ENCODE peak calls at places on chromosomes 3 and 15, in six cellular contexts. N is heart left ventricle, G is OCI-LY7, H is psoas muscle, X is lower lobe of right lung, Q is WERI-Rb-1. P is an unnamed sample.
A peak's percentile ranks its signal among the peaks of the same experiment; 100 is the strongest.

GRCh38 chr3:129662230-129662629 is 55.8 kb upstream of the PLXND1 start:
- DNase-seq in N (no peak), G (no peak), H (peak; percentile 64), X (no peak), Q (no peak), P (no peak)

GRCh38 chr15:58393196-58393790 is 38.5 kb upstream of the LIPC start:
- DNase-seq in N (no peak), G (no peak), H (no peak), X (no peak), Q (no peak), P (no peak)

GRCh38 chr15:62153228-62153627 is 11.9 kb downstream of the C2CD4B start:
- DNase-seq in N (no peak), G (no peak), H (no peak), X (no peak), Q (no peak), P (no peak)

GRCh38 chr3:103002447-103002846 is 567.6 kb downstream of the ZPLD1 start:
- DNase-seq in N (no peak), G (no peak), H (no peak), X (no peak), Q (no peak), P (no peak)

GRCh38 chr3:148077318-148077923 is 620.3 kb upstream of the AGTR1 start:
- DNase-seq in N (no peak), G (peak; percentile 10), H (no peak), X (no peak), Q (no peak), P (no peak)

GRCh38 chr15:78956937-78957336 is 12.1 kb upstream of the CTSH start:
- DNase-seq in N (no peak), G (no peak), H (no peak), X (no peak), Q (no peak), P (no peak)

GRCh38 chr15:39287322-39288195 is 293.3 kb upstream of the THBS1 start:
- DNase-seq in N (no peak), G (no peak), H (no peak), X (no peak), Q (no peak), P (no peak)

GRCh38 chr3:150022406-150023238 is 51.9 kb upstream of the PFN2 start:
- DNase-seq in N (no peak), G (peak; percentile 33), H (no peak), X (no peak), Q (no peak), P (no peak)

GRCh38 chr3:193940526-193940925 is 195.4 kb upstream of the HES1 start:
- DNase-seq in N (no peak), G (no peak), H (no peak), X (no peak), Q (no peak), P (no peak)

GRCh38 chr15:86916671-86917450 is 837.2 kb downstream of the AGBL1 start:
- DNase-seq in N (peak; percentile 71), G (no peak), H (no peak), X (no peak), Q (no peak), P (no peak)

GRCh38 chr3:24725514-24726255 is 231.0 kb upstream of the THRB start:
- DNase-seq in N (no peak), G (no peak), H (no peak), X (no peak), Q (no peak), P (no peak)

GRCh38 chr3:193207290-193207689 is 33.7 kb upstream of the PLAAT1 start:
- DNase-seq in N (no peak), G (no peak), H (no peak), X (no peak), Q (no peak), P (no peak)

GRCh38 chr15:38130739-38131498 is 121.7 kb upstream of the SPRED1 start:
- DNase-seq in N (peak; percentile 76), G (peak; percentile 20), H (peak; percentile 91), X (peak; percentile 79), Q (peak; percentile 65), P (peak; percentile 12)

GRCh38 chr3:61560452-61561373 is 658 bp upstream of the PTPRG start:
- DNase-seq in N (peak; percentile 90), G (peak; percentile 70), H (peak; percentile 92), X (peak; percentile 84), Q (peak; percentile 85), P (peak; percentile 77)

GRCh38 chr3:77259701-77260100 is 219.8 kb downstream of the ROBO2 start:
- DNase-seq in N (no peak), G (no peak), H (no peak), X (no peak), Q (no peak), P (no peak)

GRCh38 chr3:77256584-77257488 is 216.9 kb downstream of the ROBO2 start:
- DNase-seq in N (no peak), G (no peak), H (no peak), X (no peak), Q (no peak), P (no peak)

GRCh38 chr3:77251136-77251535 is 211.2 kb downstream of the ROBO2 start:
- DNase-seq in N (no peak), G (no peak), H (no peak), X (no peak), Q (no peak), P (no peak)

GRCh38 chr3:77254967-77255831 is 215.3 kb downstream of the ROBO2 start:
- DNase-seq in N (no peak), G (peak; percentile 47), H (no peak), X (no peak), Q (peak; percentile 69), P (peak; percentile 50)
- TF ChIP-seq CTCF in N (peak; percentile 64), G (peak; percentile 88), H (peak; percentile 52), X (peak; percentile 58), Q (peak; percentile 48), P (peak; percentile 77)

GRCh38 chr3:179410317-179410716 is 41.0 kb downstream of the GNB4 start:
- DNase-seq in N (no peak), G (peak; percentile 10), H (no peak), X (no peak), Q (no peak), P (no peak)
- TF ChIP-seq CTCF in N (no peak), G (peak; percentile 54), H (no peak), X (no peak), Q (peak; percentile 24), P (no peak)

GRCh38 chr3:94716326-94717018 is 653.6 kb downstream of the NSUN3 start:
- DNase-seq in N (no peak), G (no peak), H (no peak), X (no peak), Q (no peak), P (no peak)
- TF ChIP-seq CTCF in N (peak; percentile 10), G (no peak), H (no peak), X (no peak), Q (peak; percentile 24), P (no peak)

GRCh38 chr15:72201346-72202029 is 3.9 kb upstream of the GRAMD2A start:
- DNase-seq in N (no peak), G (peak; percentile 33), H (no peak), X (no peak), Q (no peak), P (no peak)
- TF ChIP-seq CTCF in N (no peak), G (no peak), H (no peak), X (no peak), Q (no peak), P (no peak)

GRCh38 chr3:46674031-46674592 is 19.4 kb downstream of the ALS2CL start:
- DNase-seq in N (peak; percentile 26), G (peak; percentile 24), H (peak; percentile 21), X (peak; percentile 26), Q (peak; percentile 7), P (no peak)
- TF ChIP-seq CTCF in N (no peak), G (peak; percentile 60), H (no peak), X (no peak), Q (peak; percentile 47), P (peak; percentile 13)

GRCh38 chr15:84862214-84862975 is 22.1 kb upstream of the SLC28A1 start:
- DNase-seq in N (no peak), G (no peak), H (no peak), X (no peak), Q (no peak), P (no peak)
- TF ChIP-seq CTCF in N (no peak), G (no peak), H (no peak), X (no peak), Q (no peak), P (no peak)